ENCODE peak calls at places on chromosomes 5 and 9, in ten cellular contexts. X is T-helper 2 cell; P is colonic mucosa; E is germinal center; Q is activated CD8-positive, alpha-beta memory T cell treated with anti-CD3 and anti-CD28 coated beads, Interleukin-2, amount 50 U/mL, for 48 hours; U is T-cell; R is AG10803; B is PC-9; A is brain microvascular endothelial cell; N is B cell. T is an unnamed sample.

GRCh38 chr5:139422307-139422893 is 16.9 kb downstream of the DNAJC18 start:
- DNase-seq in X (peak), P (peak), E (peak), Q (no peak), U (peak), R (peak), B (peak), A (peak), N (peak), T (peak)

GRCh38 chr5:139855451-139855850 is 59.8 kb downstream of the PSD2 start:
- DNase-seq in X (no peak), P (no peak), E (no peak), Q (no peak), U (no peak), R (no peak), B (no peak), A (no peak), N (no peak), T (no peak)

GRCh38 chr5:146894763-146895521 is 16.4 kb upstream of the PPP2R2B start:
- DNase-seq in X (no peak), P (no peak), E (no peak), Q (no peak), U (no peak), R (no peak), B (no peak), A (no peak), N (no peak), T (no peak)

GRCh38 chr9:86079421-86080111 is 19.8 kb downstream of the GOLM1 start:
- DNase-seq in X (no peak), P (no peak), E (no peak), Q (no peak), U (no peak), R (peak), B (peak), A (no peak), N (no peak), T (no peak)

GRCh38 chr9:64015136-64015535 is 1269.9 kb downstream of the FOXD4L5 start:
- DNase-seq in X (no peak), P (no peak), E (no peak), Q (no peak), U (no peak), R (no peak), B (no peak), A (no peak), N (peak), T (no peak)

GRCh38 chr9:16996901-16997491 is 126.5 kb upstream of the BNC2 start:
- DNase-seq in X (no peak), P (no peak), E (no peak), Q (no peak), U (no peak), R (no peak), B (no peak), A (no peak), N (no peak), T (no peak)

GRCh38 chr9:122366074-122366672 is 4.7 kb upstream of the PTGS1 start:
- DNase-seq in X (no peak), P (no peak), E (no peak), Q (no peak), U (no peak), R (no peak), B (no peak), A (no peak), N (no peak), T (no peak)

GRCh38 chr5:135729582-135729879 is 104.9 kb upstream of the SLC25A48 start:
- DNase-seq in X (no peak), P (no peak), E (no peak), Q (no peak), U (no peak), R (no peak), B (no peak), A (no peak), N (no peak), T (no peak)

GRCh38 chr5:98934581-98934980 is 5.8 kb upstream of the CHD1 start:
- DNase-seq in X (no peak), P (no peak), E (no peak), Q (no peak), U (no peak), R (no peak), B (no peak), A (no peak), N (no peak), T (no peak)

GRCh38 chr9:90868555-90868954 is 66.9 kb downstream of the SYK start:
- DNase-seq in X (no peak), P (no peak), E (no peak), Q (no peak), U (no peak), R (no peak), B (no peak), A (no peak), N (no peak), T (no peak)

GRCh38 chr5:74199436-74200210 is 440.9 kb downstream of the ENC1 start:
- DNase-seq in X (no peak), P (no peak), E (no peak), Q (no peak), U (no peak), R (peak), B (peak), A (no peak), N (no peak), T (no peak)

GRCh38 chr5:68287976-68288755 is 72.6 kb downstream of the PIK3R1 start:
- DNase-seq in X (peak), P (peak), E (peak), Q (peak), U (peak), R (peak), B (no peak), A (peak), N (peak), T (no peak)

GRCh38 chr9:127311239-127311741 is 46.7 kb downstream of the GARNL3 start:
- DNase-seq in X (no peak), P (peak), E (no peak), Q (no peak), U (peak), R (peak), B (peak), A (peak), N (no peak), T (no peak)

GRCh38 chr5:96235008-96235910 is 197.8 kb downstream of the PCSK1 start:
- DNase-seq in X (no peak), P (no peak), E (no peak), Q (no peak), U (no peak), R (peak), B (no peak), A (no peak), N (no peak), T (no peak)

GRCh38 chr5:18105449-18105848 is 471.2 kb downstream of the TAF11L14 start:
- DNase-seq in X (no peak), P (no peak), E (no peak), Q (no peak), U (no peak), R (no peak), B (no peak), A (no peak), N (no peak), T (no peak)

GRCh38 chr5:124162782-124163532 is 583.5 kb downstream of the ZNF608 start:
- DNase-seq in X (no peak), P (peak), E (peak), Q (no peak), U (peak), R (no peak), B (peak), A (peak), N (no peak), T (no peak)

GRCh38 chr5:58499951-58500350 is 8.7 kb downstream of the GAPT start:
- DNase-seq in X (no peak), P (no peak), E (no peak), Q (no peak), U (no peak), R (no peak), B (no peak), A (no peak), N (no peak), T (no peak)

GRCh38 chr9:86324308-86324707 is 29.9 kb downstream of the TUT7 start:
- DNase-seq in X (no peak), P (no peak), E (peak), Q (no peak), U (no peak), R (peak), B (no peak), A (no peak), N (no peak), T (no peak)

GRCh38 chr5:143054480-143054941 is 284.3 kb downstream of the ARHGAP26 start:
- DNase-seq in X (peak), P (peak), E (no peak), Q (no peak), U (no peak), R (no peak), B (no peak), A (peak), N (peak), T (no peak)